ENCODE peak calls at places on chromosomes 11 and 22, in ten cellular contexts. G is fibroblast of mammary gland; O is GM23338; V is dorsolateral prefrontal cortex; P is cardiac fibroblast; Y is neural crest cell; T is endothelial cell; K is fibroblast of lung; S is CD8-positive, alpha-beta T cell; M is OCI-LY7. H is an unnamed sample.

GRCh38 chr22:17120711-17121234 is 387 bp downstream of the TMEM121B start:
- DNase-seq in G (no peak), V (peak), O (peak), T (peak), M (no peak), Y (peak), K (peak), S (no peak), P (no peak), H (no peak)

GRCh38 chr11:30313580-30313979 is 9.3 kb upstream of the ARL14EP start:
- DNase-seq in O (no peak), P (no peak), K (no peak), Y (no peak), T (no peak), G (peak), V (no peak), S (no peak), M (no peak), H (no peak)

GRCh38 chr22:22767876-22768602 is 119.6 kb upstream of the IGLL5 start:
- DNase-seq in P (peak), V (no peak), G (peak), T (no peak), Y (no peak), K (no peak), S (no peak), M (no peak), O (peak), H (peak)

GRCh38 chr22:44685384-44686056 is 16.5 kb upstream of the PRR5 start:
- DNase-seq in K (peak), T (no peak), M (peak), P (peak), O (peak), S (peak), G (peak), V (no peak), Y (peak), H (peak)

GRCh38 chr11:117933930-117934329 is 4.7 kb upstream of the TMPRSS13 start:
- DNase-seq in T (no peak), K (no peak), O (peak), M (no peak), S (no peak), Y (no peak), V (no peak), G (no peak), P (no peak), H (no peak)

GRCh38 chr11:4991066-4991465 is 3.6 kb upstream of the OR51L1 start:
- DNase-seq in G (peak), M (no peak), V (no peak), T (no peak), P (peak), O (peak), K (peak), S (no peak), Y (no peak), H (no peak)

GRCh38 chr22:36280379-36280778 is 27.4 kb downstream of the APOL1 start:
- DNase-seq in V (no peak), G (no peak), M (no peak), T (no peak), K (no peak), Y (no peak), O (no peak), S (no peak), P (no peak), H (no peak)

GRCh38 chr22:19891350-19892248 is 36.9 kb upstream of the GNB1L start:
- DNase-seq in P (peak), T (peak), V (no peak), M (peak), Y (no peak), O (peak), G (peak), K (peak), S (peak), H (no peak)

GRCh38 chr22:30290679-30291333 is 1.5 kb upstream of the CASTOR1 start:
- DNase-seq in G (peak), P (peak), T (peak), V (peak), Y (no peak), O (peak), K (peak), M (peak), S (no peak), H (no peak)

GRCh38 chr22:22098457-22099193 is 116.0 kb upstream of the TOP3B start:
- DNase-seq in G (no peak), O (no peak), S (no peak), P (no peak), V (no peak), K (no peak), T (no peak), M (peak), Y (no peak), H (no peak)

GRCh38 chr22:29079218-29079901 is 6.5 kb downstream of the KREMEN1 start:
- DNase-seq in V (no peak), G (no peak), O (no peak), P (no peak), K (peak), S (no peak), M (no peak), T (no peak), Y (no peak), H (no peak)

GRCh38 chr22:23074451-23074850 is 4.1 kb downstream of the GNAZ start:
- DNase-seq in T (no peak), M (no peak), K (no peak), G (no peak), O (no peak), V (no peak), S (no peak), P (no peak), Y (no peak), H (no peak)

GRCh38 chr11:73269353-73270088 is 2.6 kb upstream of the P2RY6 start:
- DNase-seq in O (peak), P (no peak), Y (no peak), K (no peak), T (no peak), G (no peak), S (no peak), V (no peak), M (no peak), H (no peak)

GRCh38 chr11:34454308-34455032 is 15.7 kb downstream of the CAT start:
- DNase-seq in V (no peak), S (no peak), K (no peak), O (no peak), P (no peak), M (no peak), Y (no peak), T (no peak), G (no peak), H (no peak)

GRCh38 chr22:28373841-28374240 is 305.8 kb downstream of the TTC28 start:
- DNase-seq in Y (no peak), G (peak), O (no peak), P (peak), T (no peak), V (no peak), S (no peak), M (no peak), K (peak), H (no peak)

GRCh38 chr22:43270314-43270908 is 72.8 kb downstream of the SCUBE1 start:
- DNase-seq in K (no peak), T (peak), O (peak), P (no peak), Y (peak), V (no peak), G (no peak), M (no peak), S (no peak), H (no peak)

DNA sequence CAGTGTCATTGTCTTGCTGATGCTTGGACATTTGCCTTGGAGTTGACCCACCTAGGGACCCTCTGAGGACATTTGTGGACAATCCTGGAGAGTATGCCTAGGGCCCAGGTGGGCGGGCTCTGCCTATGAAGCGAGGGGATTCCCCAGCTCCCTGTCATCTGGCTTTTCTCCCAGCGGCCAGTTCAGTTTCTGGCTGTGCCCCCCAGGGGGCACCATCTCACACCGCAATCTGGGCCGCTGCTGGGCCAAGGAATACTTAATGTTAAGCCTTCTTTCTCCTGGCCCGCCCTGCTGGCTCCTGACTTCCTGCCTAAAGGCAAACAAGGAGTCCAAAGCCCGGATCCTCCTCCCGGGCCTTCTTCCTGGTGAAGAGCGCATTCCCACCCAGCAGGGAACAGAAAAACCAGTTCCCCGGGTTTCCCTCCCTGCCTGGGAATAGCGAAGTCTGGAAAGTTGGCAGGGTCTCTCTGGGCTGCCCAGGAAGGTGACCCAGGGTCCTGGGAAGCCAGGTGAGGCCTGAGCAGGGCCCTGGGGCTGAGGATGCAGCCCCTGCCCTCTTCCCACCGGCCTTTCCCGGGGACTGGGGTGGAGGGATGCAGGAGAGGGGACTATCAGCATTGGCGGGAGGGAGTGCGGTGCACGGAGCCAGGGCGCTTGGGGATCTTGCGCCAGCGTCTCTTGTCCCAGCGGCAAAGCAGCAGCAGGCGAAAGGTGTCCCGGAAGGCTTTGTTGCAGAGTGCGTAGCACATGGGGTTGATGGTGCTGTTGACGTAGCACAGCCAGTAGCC is 11.9 kb downstream of the CHRM1 start:
- DNase-seq in K (peak), M (peak), G (peak), O (peak), Y (peak), T (peak), P (peak), V (no peak), S (no peak), H (no peak)
- TF ChIP-seq CTCF in K (peak), M (peak), G (peak), O (peak), Y (peak), T (peak), P (peak), V (peak), S (no peak), H (no peak)

GRCh38 chr11:16942342-16942741 is 71.9 kb downstream of the PLEKHA7 start:
- DNase-seq in K (no peak), S (no peak), P (no peak), T (no peak), V (no peak), O (no peak), Y (no peak), G (no peak), M (no peak), H (no peak)

GRCh38 chr11:16946477-16947282 is 67.5 kb downstream of the PLEKHA7 start:
- DNase-seq in P (no peak), T (no peak), S (no peak), K (no peak), M (no peak), G (no peak), V (no peak), Y (no peak), O (peak), H (no peak)

GRCh38 chr11:16941935-16942334 is 72.3 kb downstream of the PLEKHA7 start:
- DNase-seq in S (no peak), Y (no peak), T (no peak), O (no peak), V (no peak), K (no peak), P (no peak), G (no peak), M (no peak), H (no peak)

GRCh38 chr11:16942917-16943316 is 71.3 kb downstream of the PLEKHA7 start:
- DNase-seq in Y (no peak), K (no peak), O (no peak), P (no peak), G (no peak), T (no peak), M (no peak), S (no peak), V (no peak), H (no peak)

GRCh38 chr11:16945671-16946469 is 68.3 kb downstream of the PLEKHA7 start:
- DNase-seq in M (peak), Y (peak), P (peak), S (no peak), T (peak), O (peak), V (peak), K (peak), G (peak), H (no peak)
- TF ChIP-seq CTCF in M (peak), Y (peak), P (peak), S (no peak), T (peak), O (peak), V (peak), K (peak), G (peak), H (peak)

GRCh38 chr11:120801801-120802689 is 221.9 kb upstream of the TBCEL start:
- DNase-seq in S (peak), V (peak), P (peak), Y (peak), O (peak), G (peak), K (peak), T (peak), M (peak), H (peak)
- TF ChIP-seq CTCF in S (peak), V (peak), P (peak), Y (peak), O (peak), G (peak), K (peak), T (peak), M (peak), H (peak)

GRCh38 chr11:19817265-19817851 is 104.7 kb downstream of the NAV2 start:
- DNase-seq in K (no peak), O (peak), S (no peak), M (no peak), G (no peak), Y (no peak), T (no peak), P (no peak), V (no peak), H (no peak)

GRCh38 chr11:19817870-19818269 is 105.2 kb downstream of the NAV2 start:
- DNase-seq in M (no peak), P (no peak), Y (no peak), S (no peak), K (no peak), G (no peak), T (no peak), O (peak), V (no peak), H (no peak)

GRCh38 chr11:19819148-19819547 is 106.5 kb downstream of the NAV2 start:
- DNase-seq in Y (no peak), T (no peak), M (no peak), K (no peak), O (peak), V (no peak), G (no peak), P (no peak), S (no peak), H (no peak)

GRCh38 chr11:19816040-19816439 is 103.4 kb downstream of the NAV2 start:
- DNase-seq in Y (no peak), T (no peak), P (peak), O (peak), G (no peak), M (no peak), K (no peak), V (peak), S (no peak), H (no peak)

GRCh38 chr11:19816817-19817216 is 104.2 kb downstream of the NAV2 start:
- DNase-seq in P (no peak), Y (no peak), O (peak), V (no peak), M (no peak), S (no peak), T (no peak), K (no peak), G (no peak), H (no peak)
- TF ChIP-seq CTCF in P (no peak), Y (no peak), O (no peak), V (no peak), M (no peak), S (no peak), T (no peak), K (no peak), G (no peak), H (no peak)

GRCh38 chr11:86958259-86958658 is 3.1 kb upstream of the FZD4 start:
- DNase-seq in T (no peak), K (no peak), Y (no peak), O (no peak), G (no peak), P (no peak), S (no peak), V (no peak), M (no peak), H (no peak)

GRCh38 chr11:86955111-86955673 is at the start of gene FZD4:
- DNase-seq in K (peak), T (peak), M (peak), P (peak), S (peak), Y (peak), G (peak), O (peak), V (peak), H (peak)

GRCh38 chr11:86952933-86953637 is 2.1 kb downstream of the FZD4 start:
- DNase-seq in Y (no peak), M (no peak), T (no peak), O (peak), P (peak), K (peak), G (peak), V (no peak), S (no peak), H (no peak)

GRCh38 chr11:86954288-86955110 is 696 bp downstream of the FZD4 start:
- DNase-seq in P (no peak), T (peak), S (no peak), V (no peak), M (no peak), K (no peak), G (no peak), Y (peak), O (peak), H (no peak)

DNA sequence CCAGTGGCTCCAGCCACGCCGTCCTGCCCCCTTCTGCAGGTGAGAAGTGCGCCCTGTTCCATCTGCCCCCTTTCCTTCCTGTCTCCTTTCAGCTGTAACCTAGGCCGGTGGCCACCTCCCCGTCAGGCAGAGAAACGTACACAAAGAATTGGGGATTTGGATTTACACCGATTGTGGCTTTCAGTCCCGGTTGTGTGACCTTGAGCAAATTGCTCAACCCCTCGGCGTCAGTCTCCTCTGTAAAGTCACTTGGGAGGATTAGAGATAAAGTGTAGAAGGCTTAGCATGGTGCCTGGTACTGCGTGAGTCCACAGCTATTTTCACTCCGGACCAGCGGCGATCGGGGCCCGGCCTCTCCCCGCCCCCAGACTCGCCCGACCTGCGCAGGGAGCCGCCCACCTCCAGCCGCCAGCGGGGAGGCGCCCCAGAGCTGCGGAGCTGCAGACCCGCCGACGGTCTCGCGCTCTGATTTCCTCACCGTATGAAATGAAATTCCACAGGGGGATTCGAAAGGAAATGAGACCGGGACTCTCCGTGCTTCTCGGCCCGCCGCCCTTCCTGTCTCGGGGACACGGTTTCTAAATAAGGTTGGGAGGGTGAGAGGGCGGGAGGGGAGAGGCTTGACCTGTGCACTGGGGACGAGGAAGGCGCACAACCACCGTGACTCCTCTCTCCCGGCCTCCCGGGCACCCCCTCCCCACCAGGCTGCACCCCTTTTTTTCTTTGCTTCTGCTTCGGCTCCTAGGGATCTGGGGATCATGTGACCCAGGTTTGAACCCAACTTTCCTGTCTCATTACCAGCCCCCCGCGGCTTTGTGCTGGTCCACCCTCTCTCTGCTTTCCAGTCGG is 703 bp upstream of the FZD4 start:
- DNase-seq in O (peak), G (peak), Y (peak), M (peak), S (peak), V (peak), K (peak), P (peak), T (peak), H (peak)
- TF ChIP-seq CTCF in O (peak), G (no peak), Y (no peak), M (peak), S (no peak), V (peak), K (peak), P (peak), T (no peak), H (no peak)

GRCh38 chr22:47564158-47564450 is 801.7 kb downstream of the TBC1D22A start:
- DNase-seq in V (no peak), S (peak), O (no peak), K (no peak), T (no peak), M (no peak), Y (no peak), P (no peak), G (no peak), H (no peak)
- TF ChIP-seq CTCF in V (no peak), S (no peak), O (no peak), K (no peak), T (no peak), M (no peak), Y (no peak), P (no peak), G (no peak), H (no peak)

DNA sequence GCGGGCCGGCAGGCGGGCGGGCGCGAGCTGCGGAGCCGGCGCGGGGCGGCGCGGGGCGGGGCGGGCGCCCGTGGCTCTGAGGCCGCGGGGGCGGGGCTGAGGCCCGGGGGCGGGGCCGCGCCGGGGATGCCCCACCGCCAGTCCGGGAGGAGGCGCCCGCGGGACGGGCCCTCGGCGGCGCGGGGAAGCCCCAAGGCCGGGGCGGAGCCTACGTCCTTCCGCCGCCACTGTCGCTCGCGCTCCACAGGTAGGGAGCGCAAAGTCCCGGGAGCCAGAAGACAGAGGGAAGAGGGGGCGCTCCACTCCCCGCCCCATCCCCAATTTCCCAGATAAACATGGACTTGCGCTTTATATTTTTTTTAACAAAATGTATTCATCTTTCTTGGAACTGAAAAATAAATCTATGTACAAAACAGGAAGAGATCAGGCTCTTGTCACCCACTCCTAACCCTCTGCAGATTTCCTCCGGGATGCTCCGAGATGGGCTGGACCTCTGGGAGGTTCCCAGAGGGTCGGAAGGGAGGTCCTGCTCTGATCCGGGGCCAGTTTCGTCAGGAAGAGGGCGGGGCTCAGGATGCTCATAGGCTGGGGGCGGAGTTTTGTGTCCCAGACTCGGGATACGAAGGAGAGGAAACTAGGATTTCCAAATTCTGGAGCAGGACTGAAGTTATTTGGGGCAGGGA is at the start of gene MAP4K2:
- DNase-seq in Y (peak), G (peak), S (peak), O (peak), V (peak), M (peak), P (peak), K (peak), T (peak), H (peak)
- TF ChIP-seq CTCF in Y (peak), G (no peak), S (no peak), O (peak), V (peak), M (peak), P (no peak), K (peak), T (no peak), H (peak)

DNA sequence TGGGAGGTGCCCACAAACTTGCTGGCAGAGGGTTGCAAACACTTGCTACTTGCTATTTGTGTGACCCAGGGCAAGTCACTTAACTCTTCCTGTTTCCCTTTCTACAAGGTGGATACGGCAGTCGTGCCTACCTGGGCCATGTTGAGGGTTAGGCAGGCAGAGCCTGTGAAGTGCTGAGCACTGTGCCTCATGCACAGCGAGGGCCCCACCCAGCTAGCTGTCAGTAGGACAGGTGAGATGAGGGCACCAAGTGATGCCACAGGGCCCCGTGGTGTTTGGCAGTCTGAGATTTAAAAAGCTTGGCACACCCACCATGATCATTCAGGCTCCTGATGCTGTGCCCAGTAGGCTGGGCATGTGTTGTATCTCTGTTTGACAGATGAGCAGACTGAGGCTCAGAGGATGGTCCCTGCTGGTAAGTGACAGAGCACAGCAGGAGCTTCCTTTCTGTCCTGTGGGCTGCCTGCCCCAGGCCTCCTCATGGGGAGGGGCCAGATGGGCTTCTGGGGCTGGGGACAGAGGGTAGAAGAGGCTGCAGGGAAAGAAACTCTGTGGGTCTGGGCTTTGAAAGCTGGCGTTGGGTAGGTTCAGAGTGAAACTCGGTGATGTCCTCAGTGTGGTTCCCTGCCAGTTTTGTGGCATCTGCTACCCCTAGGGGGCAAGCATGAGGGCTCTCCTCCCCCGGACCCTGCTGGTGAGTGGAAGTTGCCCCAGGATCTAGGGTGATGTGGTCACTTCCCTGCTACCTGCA is 59.3 kb downstream of the TSPAN18 start:
- DNase-seq in O (peak), S (no peak), T (peak), M (peak), K (no peak), V (no peak), G (no peak), Y (no peak), P (no peak), H (no peak)
- TF ChIP-seq CTCF in O (peak), S (no peak), T (no peak), M (peak), K (peak), V (no peak), G (no peak), Y (peak), P (peak), H (no peak)